ENCODE peak calls at places on chromosomes 11 and 22, in nine cellular contexts. One of them, this sample, is unnamed.

GRCh38 chr11:103850419-103851165 is 185.8 kb upstream of the DDI1 start:
- DNase-seq in BE2C: no peak
- DNase-seq in Panc1: no peak
- DNase-seq in fibroblast of the aortic adventitia: no peak
- DNase-seq in upper lobe of right lung: no peak
- DNase-seq in heart left ventricle: no peak
- DNase-seq in CD8-positive, alpha-beta T cell: no peak
- DNase-seq in colonic mucosa: no peak
- DNase-seq in ovary: no peak
- DNase-seq in this sample: no peak

GRCh38 chr11:81596709-81597108 is 1137.0 kb downstream of the FAM181B start:
- DNase-seq in Panc1: no peak
- DNase-seq in fibroblast of the aortic adventitia: no peak
- DNase-seq in BE2C: no peak
- DNase-seq in heart left ventricle: no peak
- DNase-seq in CD8-positive, alpha-beta T cell: no peak
- DNase-seq in ovary: no peak
- DNase-seq in colonic mucosa: no peak
- DNase-seq in upper lobe of right lung: no peak
- DNase-seq in this sample: no peak

GRCh38 chr11:105910095-105910715 is 111.8 kb downstream of the MSANTD4 start:
- DNase-seq in upper lobe of right lung: no peak
- DNase-seq in colonic mucosa: no peak
- DNase-seq in CD8-positive, alpha-beta T cell: no peak
- DNase-seq in fibroblast of the aortic adventitia: no peak
- DNase-seq in ovary: no peak
- DNase-seq in BE2C: no peak
- DNase-seq in heart left ventricle: no peak
- DNase-seq in Panc1: peak
- DNase-seq in this sample: peak

GRCh38 chr11:32510039-32510438 is 73.6 kb upstream of the EIF3M start:
- DNase-seq in upper lobe of right lung: no peak
- DNase-seq in BE2C: peak
- DNase-seq in colonic mucosa: no peak
- DNase-seq in ovary: no peak
- DNase-seq in Panc1: no peak
- DNase-seq in CD8-positive, alpha-beta T cell: no peak
- DNase-seq in fibroblast of the aortic adventitia: no peak
- DNase-seq in heart left ventricle: no peak
- DNase-seq in this sample: no peak

GRCh38 chr22:40002935-40003715 is 8.4 kb downstream of the FAM83F start:
- DNase-seq in CD8-positive, alpha-beta T cell: no peak
- DNase-seq in colonic mucosa: no peak
- DNase-seq in Panc1: no peak
- DNase-seq in upper lobe of right lung: no peak
- DNase-seq in fibroblast of the aortic adventitia: no peak
- DNase-seq in heart left ventricle: no peak
- DNase-seq in BE2C: no peak
- DNase-seq in ovary: no peak
- DNase-seq in this sample: no peak

GRCh38 chr11:69335010-69335409 is 41.1 kb downstream of the MYEOV start:
- DNase-seq in fibroblast of the aortic adventitia: no peak
- DNase-seq in Panc1: no peak
- DNase-seq in ovary: no peak
- DNase-seq in BE2C: no peak
- DNase-seq in CD8-positive, alpha-beta T cell: no peak
- DNase-seq in heart left ventricle: no peak
- DNase-seq in colonic mucosa: peak
- DNase-seq in upper lobe of right lung: peak
- DNase-seq in this sample: no peak

GRCh38 chr11:107963091-107963490 is 34.8 kb downstream of the RAB39A start:
- DNase-seq in Panc1: no peak
- DNase-seq in fibroblast of the aortic adventitia: no peak
- DNase-seq in BE2C: no peak
- DNase-seq in colonic mucosa: no peak
- DNase-seq in upper lobe of right lung: no peak
- DNase-seq in heart left ventricle: no peak
- DNase-seq in CD8-positive, alpha-beta T cell: no peak
- DNase-seq in ovary: no peak
- DNase-seq in this sample: no peak

GRCh38 chr22:50252081-50253045 is 1.3 kb upstream of the HDAC10 start:
- DNase-seq in CD8-positive, alpha-beta T cell: peak
- DNase-seq in upper lobe of right lung: peak
- DNase-seq in Panc1: no peak
- DNase-seq in BE2C: peak
- DNase-seq in colonic mucosa: peak
- DNase-seq in fibroblast of the aortic adventitia: peak
- DNase-seq in ovary: peak
- DNase-seq in heart left ventricle: peak
- DNase-seq in this sample: peak

GRCh38 chr11:72818971-72819370 is 4.8 kb downstream of the ATG16L2 start:
- DNase-seq in upper lobe of right lung: no peak
- DNase-seq in colonic mucosa: no peak
- DNase-seq in CD8-positive, alpha-beta T cell: no peak
- DNase-seq in Panc1: no peak
- DNase-seq in BE2C: no peak
- DNase-seq in ovary: no peak
- DNase-seq in heart left ventricle: no peak
- DNase-seq in fibroblast of the aortic adventitia: no peak
- DNase-seq in this sample: no peak

GRCh38 chr11:72817966-72818365 is 3.8 kb downstream of the ATG16L2 start:
- DNase-seq in upper lobe of right lung: no peak
- DNase-seq in Panc1: no peak
- DNase-seq in BE2C: no peak
- DNase-seq in fibroblast of the aortic adventitia: no peak
- DNase-seq in ovary: no peak
- DNase-seq in CD8-positive, alpha-beta T cell: no peak
- DNase-seq in heart left ventricle: peak
- DNase-seq in colonic mucosa: no peak
- DNase-seq in this sample: no peak

GRCh38 chr11:72814831-72815618 is 814 bp downstream of the ATG16L2 start:
- DNase-seq in fibroblast of the aortic adventitia: peak
- DNase-seq in heart left ventricle: no peak
- DNase-seq in colonic mucosa: peak
- DNase-seq in upper lobe of right lung: peak
- DNase-seq in BE2C: peak
- DNase-seq in CD8-positive, alpha-beta T cell: peak
- DNase-seq in ovary: no peak
- DNase-seq in Panc1: no peak
- DNase-seq in this sample: peak

GRCh38 chr11:72814139-72814830 is at the start of gene ATG16L2:
- DNase-seq in Panc1: peak
- DNase-seq in ovary: peak
- DNase-seq in CD8-positive, alpha-beta T cell: peak
- DNase-seq in upper lobe of right lung: peak
- DNase-seq in fibroblast of the aortic adventitia: peak
- DNase-seq in heart left ventricle: peak
- DNase-seq in BE2C: peak
- DNase-seq in colonic mucosa: peak
- DNase-seq in this sample: peak

DNA sequence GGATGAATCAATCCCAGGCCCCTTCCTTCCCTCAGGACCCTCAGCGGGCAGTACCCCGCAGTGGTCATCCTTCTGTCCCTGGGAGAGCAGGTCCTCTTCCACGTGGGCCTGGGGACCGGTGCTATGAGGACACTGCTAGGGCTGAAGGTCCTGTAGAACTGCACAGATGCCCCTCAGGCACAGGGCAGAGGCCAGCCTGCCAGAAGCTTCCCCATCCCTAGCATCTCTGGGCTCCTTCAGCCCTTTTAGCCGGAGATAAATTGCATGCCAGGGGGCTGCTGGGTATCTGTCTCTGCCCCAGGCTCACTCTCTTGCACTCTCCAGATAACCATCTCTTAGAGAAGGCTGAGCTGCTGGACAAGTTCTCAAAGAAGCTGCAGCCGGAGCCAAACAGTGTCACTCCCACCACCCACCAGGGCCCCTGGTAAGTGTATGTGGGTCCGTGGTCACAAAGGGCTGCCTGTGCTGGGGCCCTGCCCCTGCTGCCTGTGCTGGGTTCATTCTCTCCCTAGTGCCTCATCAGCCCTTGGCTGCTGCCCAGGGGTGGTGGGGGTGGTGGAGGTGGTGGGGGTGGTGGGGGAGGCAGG is 2.3 kb downstream of the ATG16L2 start:
- DNase-seq in CD8-positive, alpha-beta T cell: no peak
- DNase-seq in upper lobe of right lung: no peak
- DNase-seq in colonic mucosa: no peak
- DNase-seq in heart left ventricle: peak
- DNase-seq in Panc1: no peak
- DNase-seq in fibroblast of the aortic adventitia: no peak
- DNase-seq in ovary: no peak
- DNase-seq in BE2C: peak
- DNase-seq in this sample: no peak
- H3K4me3 ChIP-seq in CD8-positive, alpha-beta T cell: peak
- H3K4me3 ChIP-seq in upper lobe of right lung: peak
- H3K4me3 ChIP-seq in colonic mucosa: peak
- H3K4me3 ChIP-seq in heart left ventricle: peak
- H3K4me3 ChIP-seq in Panc1: no peak
- H3K4me3 ChIP-seq in fibroblast of the aortic adventitia: no peak
- H3K4me3 ChIP-seq in ovary: no peak
- H3K4me3 ChIP-seq in BE2C: no peak
- H3K4me3 ChIP-seq in this sample: no peak

GRCh38 chr11:8386134-8386864 is 122.6 kb upstream of the LMO1 start:
- DNase-seq in heart left ventricle: no peak
- DNase-seq in CD8-positive, alpha-beta T cell: no peak
- DNase-seq in fibroblast of the aortic adventitia: no peak
- DNase-seq in ovary: no peak
- DNase-seq in colonic mucosa: no peak
- DNase-seq in upper lobe of right lung: peak
- DNase-seq in BE2C: no peak
- DNase-seq in Panc1: no peak
- DNase-seq in this sample: no peak

GRCh38 chr11:8383627-8384026 is 119.9 kb upstream of the LMO1 start:
- DNase-seq in BE2C: no peak
- DNase-seq in CD8-positive, alpha-beta T cell: no peak
- DNase-seq in Panc1: no peak
- DNase-seq in ovary: no peak
- DNase-seq in colonic mucosa: no peak
- DNase-seq in heart left ventricle: no peak
- DNase-seq in upper lobe of right lung: no peak
- DNase-seq in fibroblast of the aortic adventitia: no peak
- DNase-seq in this sample: no peak

GRCh38 chr11:8383227-8383626 is 119.5 kb upstream of the LMO1 start:
- DNase-seq in fibroblast of the aortic adventitia: no peak
- DNase-seq in heart left ventricle: no peak
- DNase-seq in colonic mucosa: no peak
- DNase-seq in upper lobe of right lung: no peak
- DNase-seq in BE2C: no peak
- DNase-seq in ovary: no peak
- DNase-seq in Panc1: no peak
- DNase-seq in CD8-positive, alpha-beta T cell: no peak
- DNase-seq in this sample: no peak

GRCh38 chr11:8382436-8383053 is 118.9 kb upstream of the LMO1 start:
- DNase-seq in ovary: no peak
- DNase-seq in heart left ventricle: no peak
- DNase-seq in colonic mucosa: no peak
- DNase-seq in BE2C: no peak
- DNase-seq in fibroblast of the aortic adventitia: no peak
- DNase-seq in upper lobe of right lung: peak
- DNase-seq in Panc1: no peak
- DNase-seq in CD8-positive, alpha-beta T cell: no peak
- DNase-seq in this sample: peak

DNA sequence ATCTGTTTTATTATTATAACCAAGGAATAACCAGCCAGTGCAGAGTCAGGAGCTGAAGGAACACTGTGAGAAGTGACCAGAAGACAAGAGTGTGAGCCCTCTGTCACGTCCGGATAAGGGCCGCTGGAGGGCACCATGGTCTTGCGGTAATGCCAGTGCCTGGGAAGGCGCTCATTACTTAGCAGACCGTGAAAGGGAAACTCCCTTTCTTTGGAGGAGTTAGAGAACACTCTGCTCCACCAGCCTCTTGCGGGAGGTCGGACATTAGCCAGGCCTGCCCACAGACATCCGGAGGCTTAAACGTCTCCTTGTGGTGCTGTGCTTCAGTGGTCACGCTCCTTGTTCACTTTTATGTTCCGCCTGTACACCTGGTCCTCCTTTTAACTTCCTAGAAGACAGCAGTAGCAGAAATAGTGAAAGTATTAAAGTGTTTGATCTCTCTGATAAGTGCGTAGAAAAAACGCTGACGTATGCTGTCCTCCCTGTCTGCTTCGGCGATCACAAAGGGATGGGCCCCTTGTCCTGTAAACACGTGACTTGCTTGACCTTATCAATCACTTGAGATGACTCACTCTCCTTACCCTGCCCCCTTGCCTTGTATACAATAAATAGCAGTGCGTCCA is 120.6 kb upstream of the LMO1 start:
- DNase-seq in heart left ventricle: peak
- DNase-seq in ovary: peak
- DNase-seq in fibroblast of the aortic adventitia: peak
- DNase-seq in upper lobe of right lung: peak
- DNase-seq in BE2C: no peak
- DNase-seq in CD8-positive, alpha-beta T cell: no peak
- DNase-seq in Panc1: no peak
- DNase-seq in colonic mucosa: no peak
- DNase-seq in this sample: peak
- TF ChIP-seq CTCF in heart left ventricle: no peak
- TF ChIP-seq CTCF in ovary: no peak
- TF ChIP-seq CTCF in fibroblast of the aortic adventitia: no peak
- TF ChIP-seq CTCF in upper lobe of right lung: no peak
- TF ChIP-seq CTCF in BE2C: no peak
- TF ChIP-seq CTCF in CD8-positive, alpha-beta T cell: no peak
- TF ChIP-seq CTCF in Panc1: no peak
- TF ChIP-seq CTCF in colonic mucosa: no peak
- TF ChIP-seq CTCF in this sample: no peak

GRCh38 chr11:72243567-72244316 is at the start of gene PHOX2A:
- DNase-seq in ovary: no peak
- DNase-seq in BE2C: peak
- DNase-seq in colonic mucosa: no peak
- DNase-seq in Panc1: no peak
- DNase-seq in upper lobe of right lung: peak
- DNase-seq in heart left ventricle: no peak
- DNase-seq in fibroblast of the aortic adventitia: no peak
- DNase-seq in CD8-positive, alpha-beta T cell: no peak
- DNase-seq in this sample: no peak
- H3K4me3 ChIP-seq in ovary: no peak
- H3K4me3 ChIP-seq in BE2C: peak
- H3K4me3 ChIP-seq in colonic mucosa: no peak
- H3K4me3 ChIP-seq in Panc1: no peak
- H3K4me3 ChIP-seq in upper lobe of right lung: peak
- H3K4me3 ChIP-seq in heart left ventricle: peak
- H3K4me3 ChIP-seq in fibroblast of the aortic adventitia: no peak
- H3K4me3 ChIP-seq in CD8-positive, alpha-beta T cell: no peak
- H3K4me3 ChIP-seq in this sample: no peak

GRCh38 chr22:46006379-46007002 is 29.5 kb upstream of the WNT7B start:
- DNase-seq in heart left ventricle: peak
- DNase-seq in CD8-positive, alpha-beta T cell: peak
- DNase-seq in Panc1: no peak
- DNase-seq in BE2C: peak
- DNase-seq in fibroblast of the aortic adventitia: peak
- DNase-seq in ovary: peak
- DNase-seq in upper lobe of right lung: peak
- DNase-seq in colonic mucosa: peak
- DNase-seq in this sample: peak

GRCh38 chr22:46007003-46007847 is 30.3 kb upstream of the WNT7B start:
- DNase-seq in Panc1: no peak
- DNase-seq in CD8-positive, alpha-beta T cell: no peak
- DNase-seq in upper lobe of right lung: peak
- DNase-seq in fibroblast of the aortic adventitia: peak
- DNase-seq in BE2C: peak
- DNase-seq in ovary: peak
- DNase-seq in heart left ventricle: peak
- DNase-seq in colonic mucosa: no peak
- DNase-seq in this sample: peak

GRCh38 chr22:46008836-46009596 is 32.1 kb upstream of the WNT7B start:
- DNase-seq in CD8-positive, alpha-beta T cell: no peak
- DNase-seq in upper lobe of right lung: peak
- DNase-seq in Panc1: no peak
- DNase-seq in ovary: peak
- DNase-seq in fibroblast of the aortic adventitia: no peak
- DNase-seq in heart left ventricle: peak
- DNase-seq in colonic mucosa: no peak
- DNase-seq in BE2C: no peak
- DNase-seq in this sample: peak

GRCh38 chr22:46008291-46008690 is 31.3 kb upstream of the WNT7B start:
- DNase-seq in colonic mucosa: no peak
- DNase-seq in CD8-positive, alpha-beta T cell: no peak
- DNase-seq in ovary: no peak
- DNase-seq in fibroblast of the aortic adventitia: peak
- DNase-seq in heart left ventricle: no peak
- DNase-seq in upper lobe of right lung: peak
- DNase-seq in BE2C: no peak
- DNase-seq in Panc1: no peak
- DNase-seq in this sample: no peak

GRCh38 chr22:46007848-46008261 is 30.9 kb upstream of the WNT7B start:
- DNase-seq in CD8-positive, alpha-beta T cell: no peak
- DNase-seq in Panc1: no peak
- DNase-seq in fibroblast of the aortic adventitia: peak
- DNase-seq in ovary: peak
- DNase-seq in colonic mucosa: no peak
- DNase-seq in BE2C: peak
- DNase-seq in upper lobe of right lung: peak
- DNase-seq in heart left ventricle: peak
- DNase-seq in this sample: peak
- TF ChIP-seq CTCF in CD8-positive, alpha-beta T cell: no peak
- TF ChIP-seq CTCF in Panc1: no peak
- TF ChIP-seq CTCF in fibroblast of the aortic adventitia: no peak
- TF ChIP-seq CTCF in ovary: no peak
- TF ChIP-seq CTCF in colonic mucosa: no peak
- TF ChIP-seq CTCF in BE2C: no peak
- TF ChIP-seq CTCF in upper lobe of right lung: no peak
- TF ChIP-seq CTCF in heart left ventricle: no peak
- TF ChIP-seq CTCF in this sample: no peak